ENCODE peak calls at places on chromosomes 1 and 21, in five cellular contexts. F, V, O, Q and A are unnamed samples. For H3K27me3 and H3K36me3, the result is how much of the 10 kb centered on the place peaks cover.

GRCh38 chr1:247431643-247432042 is 15.7 kb downstream of the NLRP3 start:
- DNase-seq in O (no peak), V (no peak), F (no peak), Q (no peak), A (no peak)

GRCh38 chr1:44112486-44112885 is 6.1 kb upstream of the KLF17 start:
- DNase-seq in F (no peak), Q (no peak), O (no peak), V (no peak), A (no peak)

GRCh38 chr1:203680765-203681164 is 54.1 kb downstream of the ATP2B4 start:
- DNase-seq in O (no peak), V (no peak), Q (no peak), F (no peak), A (no peak)

GRCh38 chr1:8790478-8790877 is 27.0 kb downstream of the RERE start:
- DNase-seq in O (no peak), V (no peak), Q (no peak), F (no peak), A (no peak)

GRCh38 chr1:232302376-232303049 is 327.4 kb downstream of the SIPA1L2 start:
- DNase-seq in F (no peak), V (no peak), Q (no peak), O (no peak), A (no peak)

GRCh38 chr1:24555591-24556413 is at the start of gene NCMAP:
- DNase-seq in V (no peak), Q (no peak), O (peak), F (peak), A (no peak)

GRCh38 chr21:34133392-34133791 is 60.0 kb downstream of the MRPS6 start:
- DNase-seq in Q (no peak), V (no peak), F (no peak), O (no peak), A (no peak)

GRCh38 chr1:214012418-214012817 is 24.6 kb downstream of the PROX1 start:
- DNase-seq in F (no peak), Q (no peak), V (no peak), O (no peak), A (no peak)

GRCh38 chr1:155121249-155121648 is 6.4 kb upstream of the EFNA1 start:
- DNase-seq in Q (no peak), V (no peak), O (no peak), F (no peak), A (no peak)

GRCh38 chr1:93591291-93591832 is 90.3 kb downstream of the BCAR3 start:
- DNase-seq in O (no peak), F (no peak), V (peak), Q (no peak), A (no peak)

GRCh38 chr1:65363484-65363883 is 54.1 kb downstream of the DNAJC6 start:
- DNase-seq in Q (no peak), O (no peak), F (no peak), V (no peak), A (no peak)

GRCh38 chr1:207218512-207219352 is 102.7 kb upstream of the CD55 start:
- DNase-seq in Q (peak), F (no peak), V (no peak), O (no peak), A (peak)

GRCh38 chr21:45064091-45064490 is 10.3 kb upstream of the ADARB1 start:
- DNase-seq in O (no peak), F (no peak), Q (no peak), V (no peak), A (no peak)

GRCh38 chr1:169387383-169387782 is 19.4 kb downstream of the BLZF1 start:
- DNase-seq in F (no peak), O (no peak), V (no peak), Q (no peak), A (no peak)

GRCh38 chr1:209576798-209577197 is 6.7 kb upstream of the CAMK1G start:
- DNase-seq in F (peak), O (peak), Q (peak), V (peak), A (peak)

GRCh38 chr1:229238674-229239415 is 32.1 kb upstream of the RAB4A start:
- DNase-seq in Q (no peak), F (no peak), O (no peak), V (no peak), A (peak)

GRCh38 chr1:209583408-209583807 is at the start of gene CAMK1G:
- DNase-seq in Q (no peak), V (no peak), F (no peak), O (no peak), A (no peak)

GRCh38 chr21:34593954-34594531 is 20.9 kb downstream of the RCAN1 start:
- DNase-seq in V (no peak), F (no peak), O (no peak), Q (no peak), A (no peak)

GRCh38 chr1:70528591-70529333 is 117.7 kb downstream of the CTH start:
- DNase-seq in Q (no peak), V (no peak), O (no peak), F (no peak), A (peak)

GRCh38 chr1:155184835-155185782 is 11.5 kb downstream of the TRIM46 start:
- DNase-seq in F (peak), Q (no peak), O (peak), V (peak), A (peak)

GRCh38 chr1:241462371-241462770 is 57.2 kb downstream of the FH start:
- DNase-seq in O (no peak), Q (no peak), V (no peak), F (no peak), A (no peak)

DNA sequence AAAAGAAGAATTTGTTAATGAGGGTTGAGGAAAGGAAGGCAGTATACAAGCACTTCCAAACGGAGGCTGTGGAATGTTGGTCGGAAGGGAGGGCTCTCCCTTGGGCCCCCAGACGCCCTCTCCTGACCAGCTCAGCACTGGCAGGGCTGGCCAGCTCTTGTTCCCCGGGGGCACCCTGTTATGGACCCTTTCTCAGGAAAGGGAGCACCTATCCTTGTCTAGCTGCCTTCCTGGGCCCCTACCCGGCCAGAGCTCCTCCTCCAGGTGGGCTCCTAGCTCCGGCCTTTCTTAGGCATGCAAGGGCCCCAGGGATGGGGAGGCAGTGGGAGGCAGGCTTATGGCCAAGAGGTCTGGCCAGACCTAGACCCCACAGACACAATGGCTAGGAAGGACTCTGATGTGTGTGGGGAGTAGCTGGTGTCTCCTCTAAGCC is 926 bp downstream of the BLACAT1 start:
- DNase-seq in F (no peak), Q (no peak), V (no peak), O (no peak), A (no peak)
- H3K27me3 ChIP-seq in F (half or more), Q (under half), V (half or more), O (half or more), A (half or more)

DNA sequence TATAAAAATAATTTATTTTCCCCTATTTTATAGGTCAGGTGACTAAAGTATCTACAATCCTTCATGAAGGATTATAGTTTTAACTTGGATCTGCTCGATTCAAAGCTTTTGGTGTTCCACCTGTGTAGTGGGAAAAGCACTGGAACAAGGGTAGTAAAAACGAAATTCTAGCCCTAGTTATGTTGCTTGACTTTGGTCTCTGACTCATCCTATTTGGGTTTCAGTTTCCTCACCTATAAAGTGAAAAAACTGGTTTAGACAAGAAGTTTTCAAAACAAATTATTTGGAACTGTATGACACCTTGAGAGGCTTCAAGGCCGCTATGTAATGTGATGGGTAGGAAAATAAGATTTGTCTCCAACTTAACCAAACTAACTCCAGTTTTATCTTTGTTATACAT is 505.2 kb upstream of the ZRANB2 start:
- DNase-seq in F (no peak), O (no peak), V (no peak), Q (no peak), A (no peak)
- TF ChIP-seq CTCF in F (no peak), O (no peak), V (no peak), Q (no peak), A (no peak)

GRCh38 chr1:224348137-224348536 is 8.5 kb upstream of the CNIH4 start:
- DNase-seq in V (no peak), O (no peak), Q (no peak), F (no peak), A (no peak)
- H3K36me3 ChIP-seq in V (under half), O (under half), Q (under half), F (under half), A (under half)

GRCh38 chr1:21672478-21673276 is 3.5 kb upstream of the RAP1GAP start:
- DNase-seq in O (no peak), V (no peak), F (no peak), Q (no peak), A (no peak)
- H3K27me3 ChIP-seq in O (under half), V (under half), F (under half), Q (under half), A (under half)

GRCh38 chr1:19182223-19182622 is 27.8 kb downstream of the UBR4 start:
- DNase-seq in O (no peak), V (no peak), Q (no peak), F (no peak), A (no peak)

GRCh38 chr1:19178734-19179398 is 31.2 kb downstream of the UBR4 start:
- DNase-seq in V (no peak), F (no peak), O (no peak), Q (no peak), A (no peak)

GRCh38 chr1:19177811-19178210 is 32.3 kb downstream of the UBR4 start:
- DNase-seq in Q (no peak), V (no peak), O (no peak), F (no peak), A (no peak)

DNA sequence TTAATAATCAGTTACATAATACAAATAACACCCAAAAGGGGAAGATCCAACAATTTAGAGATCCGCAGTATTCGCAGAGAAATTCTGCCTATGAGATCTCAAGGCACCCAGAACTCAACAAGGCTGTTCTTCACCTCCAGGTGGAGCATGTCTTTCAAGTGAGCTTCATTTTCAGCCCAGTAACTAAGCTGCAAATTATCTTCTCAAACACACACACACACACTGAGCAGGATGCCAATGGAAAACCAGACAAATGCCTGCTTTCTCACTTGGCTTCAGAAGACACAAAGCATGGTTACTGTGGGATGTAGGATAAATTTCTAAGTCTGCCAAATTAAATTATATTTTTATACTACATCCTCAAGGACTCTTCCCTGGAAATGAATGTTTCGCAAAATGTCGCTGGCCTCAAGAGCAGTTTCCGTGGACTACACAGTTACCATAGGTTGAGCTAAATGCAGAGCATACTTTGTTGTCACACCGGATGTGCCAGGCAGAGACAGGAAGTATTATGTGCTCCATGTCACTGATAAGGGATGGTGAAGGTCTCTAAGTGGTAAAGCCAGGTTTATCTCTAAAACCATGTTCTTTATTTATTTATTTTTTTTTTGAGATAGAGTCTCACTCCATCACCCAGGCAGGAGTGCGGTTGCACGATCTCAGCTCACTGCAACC is 30.3 kb downstream of the UBR4 start:
- DNase-seq in Q (no peak), V (no peak), O (no peak), F (no peak), A (no peak)
- TF ChIP-seq CTCF in Q (no peak), V (peak), O (peak), F (peak), A (peak)

DNA sequence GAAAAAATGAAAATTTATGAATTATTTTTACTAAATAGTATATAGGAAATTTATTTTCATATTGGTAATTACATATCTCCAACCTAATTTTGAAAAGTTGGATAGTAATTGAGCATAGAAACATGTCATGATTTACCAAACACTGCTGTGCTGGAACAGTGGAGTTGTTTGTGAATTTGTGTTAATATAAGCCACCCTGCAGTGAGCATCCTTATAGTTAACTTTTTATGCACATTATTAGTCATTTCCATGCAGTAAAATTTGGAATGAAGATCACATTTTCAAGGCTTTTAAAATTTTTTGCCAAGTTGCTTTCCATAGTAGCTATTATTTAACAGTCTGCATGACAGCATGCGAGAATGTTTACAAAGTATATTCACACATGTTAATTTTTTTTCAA is 78.3 kb downstream of the VPS26C start:
- DNase-seq in O (no peak), V (no peak), Q (no peak), F (no peak), A (no peak)
- H3K36me3 ChIP-seq in O (half or more), V (half or more), Q (half or more), F (under half), A (under half)